ENCODE peak calls at places on chromosomes 12 and 14, in ten cellular contexts. V is transverse colon, L is body of pancreas, K is stomach, B is esophagus squamous epithelium, F is PC-3, E is PC-9, P is H9, O is neural progenitor cell, R is upper lobe of right lung. W is an unnamed sample.
A peak's percentile ranks its signal among the peaks of the same experiment; 100 is the strongest.

GRCh38 chr12:98735821-98736220 is 90.7 kb downstream of the APAF1 start:
- DNase-seq in V (no peak), L (no peak), K (no peak), B (no peak), F (no peak), E (no peak), P (no peak), O (no peak), R (no peak), W (no peak)

GRCh38 chr14:69424139-69424923 is 25.8 kb downstream of the SLC39A9 start:
- DNase-seq in V (no peak), L (no peak), K (no peak), B (no peak), F (peak; percentile 64), E (no peak), P (no peak), O (no peak), R (no peak), W (no peak)

GRCh38 chr14:103130965-103131364 is 7.7 kb downstream of the TNFAIP2 start:
- DNase-seq in V (no peak), L (no peak), K (no peak), B (no peak), F (peak; percentile 65), E (peak; percentile 98), P (no peak), O (no peak), R (no peak), W (no peak)

GRCh38 chr14:96053600-96054381 is 14.6 kb downstream of the C14orf132 start:
- DNase-seq in V (peak; percentile 41), L (peak; percentile 59), K (no peak), B (no peak), F (peak; percentile 20), E (no peak), P (no peak), O (no peak), R (no peak), W (no peak)

GRCh38 chr14:61183486-61183885 is 97.7 kb downstream of the TMEM30B start:
- DNase-seq in V (no peak), L (no peak), K (no peak), B (no peak), F (no peak), E (no peak), P (no peak), O (no peak), R (no peak), W (no peak)

GRCh38 chr12:19190292-19191031 is 60.9 kb downstream of the PLEKHA5 start:
- DNase-seq in V (no peak), L (no peak), K (no peak), B (no peak), F (peak; percentile 8), E (no peak), P (no peak), O (no peak), R (no peak), W (no peak)

GRCh38 chr12:15336772-15337553 is 14.7 kb downstream of the PTPRO start:
- DNase-seq in V (no peak), L (no peak), K (no peak), B (no peak), F (peak; percentile 52), E (peak; percentile 1), P (no peak), O (no peak), R (no peak), W (no peak)

GRCh38 chr12:70648831-70649230 is 11.6 kb upstream of the PTPRB start:
- DNase-seq in V (no peak), L (no peak), K (no peak), B (no peak), F (peak; percentile 53), E (no peak), P (no peak), O (no peak), R (no peak), W (no peak)

GRCh38 chr12:1916396-1917171 is 1.9 kb downstream of the CACNA2D4 start:
- DNase-seq in V (no peak), L (no peak), K (peak; percentile 27), B (no peak), F (no peak), E (no peak), P (peak; percentile 26), O (no peak), R (no peak), W (no peak)

GRCh38 chr14:76329150-76329881 is 46.6 kb upstream of the ESRRB start:
- DNase-seq in V (no peak), L (no peak), K (no peak), B (no peak), F (no peak), E (no peak), P (peak; percentile 62), O (peak; percentile 87), R (peak; percentile 59), W (no peak)

GRCh38 chr14:104286086-104286485 is 147.7 kb downstream of the KIF26A start:
- DNase-seq in V (no peak), L (no peak), K (no peak), B (no peak), F (no peak), E (no peak), P (no peak), O (no peak), R (peak; percentile 52), W (no peak)

GRCh38 chr12:53560386-53560785 is 53.1 kb upstream of the NPFF start:
- DNase-seq in V (no peak), L (no peak), K (no peak), B (no peak), F (no peak), E (no peak), P (no peak), O (no peak), R (no peak), W (no peak)

GRCh38 chr14:94045563-94046345 is 19.6 kb downstream of the OTUB2 start:
- DNase-seq in V (peak; percentile 3), L (peak; percentile 1), K (no peak), B (no peak), F (no peak), E (no peak), P (peak; percentile 8), O (no peak), R (peak; percentile 59), W (no peak)

GRCh38 chr12:128471491-128471890 is 204.5 kb downstream of the TMEM132C start:
- DNase-seq in V (no peak), L (no peak), K (no peak), B (no peak), F (no peak), E (no peak), P (no peak), O (no peak), R (no peak), W (no peak)
- H3K4me1 ChIP-seq in V (no peaks in the 10 kb centered on the region), L (no peaks in the 10 kb centered on the region), K (no peaks in the 10 kb centered on the region), B (no peaks in the 10 kb centered on the region), F (no peaks in the 10 kb centered on the region), E (no peaks in the 10 kb centered on the region), P (peaks cover 1% of the 10 kb centered on the region), O (peaks cover 10% of the 10 kb centered on the region), R (no peaks in the 10 kb centered on the region), W (no peaks in the 10 kb centered on the region)

DNA sequence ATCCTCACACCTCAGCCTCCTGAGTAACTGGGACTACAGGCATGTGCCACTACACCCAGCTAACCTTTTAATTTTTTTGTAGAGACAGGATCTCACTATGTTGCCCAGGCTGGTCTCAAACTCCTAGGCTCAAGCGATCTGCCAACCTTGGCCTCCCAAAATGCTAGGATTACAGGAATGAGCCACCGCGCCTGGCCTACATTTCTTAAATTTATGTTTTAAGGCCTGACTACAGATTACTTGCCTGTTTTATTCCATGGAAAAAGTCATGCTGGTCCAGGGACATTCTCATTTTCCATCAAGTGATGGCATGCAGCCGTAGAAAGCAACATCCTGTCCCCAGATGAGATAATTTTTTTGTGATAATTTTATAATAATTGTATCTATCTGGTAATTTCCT is 6.1 kb downstream of the CD9 start:
- DNase-seq in V (no peak), L (no peak), K (no peak), B (no peak), F (no peak), E (no peak), P (no peak), O (no peak), R (no peak), W (no peak)
- H3K4me1 ChIP-seq in V (peaks cover 98% of the 10 kb centered on the region), L (peaks cover 37% of the 10 kb centered on the region), K (peaks cover 100% of the 10 kb centered on the region), B (peaks cover 100% of the 10 kb centered on the region), F (peaks cover 29% of the 10 kb centered on the region), E (peaks cover 45% of the 10 kb centered on the region), P (peaks cover 42% of the 10 kb centered on the region), O (peaks cover 21% of the 10 kb centered on the region), R (peaks cover 82% of the 10 kb centered on the region), W (no peaks in the 10 kb centered on the region)

DNA sequence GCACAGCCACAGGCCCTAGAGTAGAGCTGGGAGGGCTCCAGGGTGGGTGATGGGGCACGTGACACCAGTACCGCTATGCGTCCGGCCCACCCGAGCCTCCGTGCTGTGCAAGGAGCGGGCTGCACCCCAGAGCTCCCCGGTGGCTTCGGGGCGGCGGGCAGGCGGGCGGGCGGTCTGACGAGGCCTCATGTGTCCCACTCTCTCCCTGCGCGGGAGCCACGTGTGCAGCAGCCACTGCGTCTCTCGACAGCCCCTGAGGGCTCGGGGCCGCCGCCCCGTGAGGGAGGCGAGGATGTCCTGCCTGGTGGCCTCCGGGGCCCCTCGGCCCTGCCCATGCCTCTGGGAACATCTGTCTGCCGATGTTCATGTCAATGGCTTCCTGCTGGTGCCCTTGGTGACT is 51.2 kb upstream of the FBRSL1 start:
- DNase-seq in V (no peak), L (no peak), K (no peak), B (no peak), F (no peak), E (no peak), P (no peak), O (no peak), R (no peak), W (no peak)
- H3K4me1 ChIP-seq in V (peaks cover 10% of the 10 kb centered on the region), L (peaks cover 26% of the 10 kb centered on the region), K (peaks cover 14% of the 10 kb centered on the region), B (peaks cover 15% of the 10 kb centered on the region), F (peaks cover under 1% of the 10 kb centered on the region), E (no peaks in the 10 kb centered on the region), P (no peaks in the 10 kb centered on the region), O (peaks cover 2% of the 10 kb centered on the region), R (peaks cover 7% of the 10 kb centered on the region), W (peaks cover 29% of the 10 kb centered on the region)

GRCh38 chr12:121536929-121537813 is 43.7 kb downstream of the KDM2B start:
- DNase-seq in V (peak; percentile 88), L (peak; percentile 95), K (peak; percentile 93), B (peak; percentile 47), F (peak; percentile 66), E (peak; percentile 83), P (peak; percentile 70), O (peak; percentile 84), R (peak; percentile 96), W (peak; percentile 43)
- H3K4me1 ChIP-seq in V (peaks cover 48% of the 10 kb centered on the region), L (peaks cover 26% of the 10 kb centered on the region), K (peaks cover 60% of the 10 kb centered on the region), B (peaks cover 56% of the 10 kb centered on the region), F (peaks cover 18% of the 10 kb centered on the region), E (peaks cover 10% of the 10 kb centered on the region), P (peaks cover 5% of the 10 kb centered on the region), O (peaks cover 40% of the 10 kb centered on the region), R (peaks cover 51% of the 10 kb centered on the region), W (peaks cover 34% of the 10 kb centered on the region)

W was measured in effector memory CD4-positive, alpha-beta T cell.